ENCODE peak calls at places on chromosomes 2 and 18, in five cellular contexts. Z, U, M, F and H are unnamed samples.

GRCh38 chr2:212945526-212945925 is 205.9 kb downstream of the IKZF2 start:
- DNase-seq in Z (no peak), U (no peak), M (no peak), F (no peak), H (no peak)

GRCh38 chr2:217816396-217816869 is 186.4 kb downstream of the TNS1 start:
- DNase-seq in Z (no peak), U (no peak), M (no peak), F (no peak), H (no peak)

GRCh38 chr2:230974096-230974913 is 21.6 kb upstream of the SPATA3 start:
- DNase-seq in Z (no peak), U (peak; percentile 92), M (peak; percentile 40), F (no peak), H (no peak)

GRCh38 chr2:27795868-27796277 is 24.4 kb downstream of the MRPL33 start:
- DNase-seq in Z (no peak), U (no peak), M (peak; percentile 21), F (no peak), H (no peak)

GRCh38 chr2:224772494-224772893 is 56.3 kb upstream of the CCDC195 start:
- DNase-seq in Z (no peak), U (no peak), M (no peak), F (no peak), H (no peak)

GRCh38 chr2:3038636-3039035 is 339.0 kb downstream of the EIPR1 start:
- DNase-seq in Z (no peak), U (no peak), M (no peak), F (no peak), H (no peak)

GRCh38 chr2:237669628-237670351 is 42.4 kb downstream of the LRRFIP1 start:
- DNase-seq in Z (peak; percentile 43), U (peak; percentile 93), M (peak; percentile 99), F (peak; percentile 92), H (no peak)

GRCh38 chr2:188404341-188405004 is 112.8 kb downstream of the GULP1 start:
- DNase-seq in Z (no peak), U (peak; percentile 29), M (no peak), F (no peak), H (no peak)

GRCh38 chr2:180143633-180144032 is 136.5 kb upstream of the CWC22 start:
- DNase-seq in Z (no peak), U (no peak), M (no peak), F (no peak), H (no peak)

GRCh38 chr2:185174353-185174752 is 564.3 kb upstream of the FSIP2 start:
- DNase-seq in Z (no peak), U (no peak), M (no peak), F (no peak), H (no peak)

GRCh38 chr2:179981085-179981484 is 26.0 kb downstream of the CWC22 start:
- DNase-seq in Z (no peak), U (peak; percentile 54), M (peak; percentile 23), F (no peak), H (no peak)

GRCh38 chr2:36616947-36617346 is 19.0 kb upstream of the FEZ2 start:
- DNase-seq in Z (no peak), U (no peak), M (no peak), F (no peak), H (no peak)

GRCh38 chr2:209496586-209496982 is 72.7 kb downstream of the MAP2 start:
- DNase-seq in Z (no peak), U (peak; percentile 77), M (no peak), F (no peak), H (no peak)

GRCh38 chr18:6478111-6478510 is 63.4 kb upstream of the L3MBTL4 start:
- DNase-seq in Z (no peak), U (no peak), M (no peak), F (no peak), H (no peak)

GRCh38 chr2:23698116-23698732 is 228.7 kb downstream of the ATAD2B start:
- DNase-seq in Z (no peak), U (no peak), M (no peak), F (no peak), H (no peak)

GRCh38 chr2:23696163-23697045 is 230.5 kb downstream of the ATAD2B start:
- DNase-seq in Z (no peak), U (no peak), M (no peak), F (no peak), H (no peak)

GRCh38 chr2:23698733-23699391 is 228.1 kb downstream of the ATAD2B start:
- DNase-seq in Z (no peak), U (peak; percentile 34), M (no peak), F (no peak), H (no peak)

GRCh38 chr2:23697256-23697655 is 229.7 kb downstream of the ATAD2B start:
- DNase-seq in Z (peak; percentile 60), U (no peak), M (no peak), F (no peak), H (no peak)

DNA sequence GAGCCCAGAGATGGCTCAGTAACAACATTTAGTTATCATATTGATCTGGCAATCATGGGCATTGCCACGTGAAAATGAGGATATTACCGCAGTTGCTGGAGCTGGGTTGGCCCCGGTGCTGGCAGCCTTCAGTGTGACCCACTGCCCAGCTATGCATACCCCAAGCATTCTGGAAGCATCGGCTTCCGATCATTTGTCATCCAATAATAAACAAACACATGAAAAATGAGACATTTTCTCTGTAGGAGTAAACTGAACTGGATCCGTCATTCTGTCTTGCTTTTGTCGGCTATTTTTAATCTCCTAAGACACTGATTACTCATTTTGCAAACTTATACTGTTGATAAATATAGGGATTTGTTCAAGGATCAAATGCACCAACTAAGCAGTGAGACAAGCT is 229.2 kb downstream of the ATAD2B start:
- DNase-seq in Z (no peak), U (peak; percentile 14), M (no peak), F (no peak), H (no peak)
- TF ChIP-seq CTCF in Z (no peak), U (no peak), M (no peak), F (no peak), H (no peak)

GRCh38 chr18:10244341-10244740 is 210.1 kb upstream of the APCDD1 start:
- DNase-seq in Z (no peak), U (no peak), M (no peak), F (no peak), H (no peak)

GRCh38 chr18:10247402-10248117 is 206.9 kb upstream of the APCDD1 start:
- DNase-seq in Z (peak; percentile 80), U (no peak), M (no peak), F (no peak), H (no peak)

GRCh38 chr18:10242922-10243680 is 211.3 kb upstream of the APCDD1 start:
- DNase-seq in Z (no peak), U (no peak), M (no peak), F (no peak), H (no peak)

GRCh38 chr18:10248738-10249137 is 205.7 kb upstream of the APCDD1 start:
- DNase-seq in Z (no peak), U (no peak), M (no peak), F (no peak), H (no peak)

GRCh38 chr18:10245517-10246175 is 208.8 kb upstream of the APCDD1 start:
- DNase-seq in Z (peak; percentile 31), U (no peak), M (no peak), F (no peak), H (no peak)
- TF ChIP-seq CTCF in Z (no peak), U (no peak), M (no peak), F (no peak), H (no peak)

GRCh38 chr18:75163736-75164135 is 45.2 kb downstream of the PTGR3 start:
- DNase-seq in Z (no peak), U (no peak), M (no peak), F (no peak), H (no peak)
- TF ChIP-seq CTCF in Z (no peak), U (no peak), M (no peak), F (no peak), H (no peak)

DNA sequence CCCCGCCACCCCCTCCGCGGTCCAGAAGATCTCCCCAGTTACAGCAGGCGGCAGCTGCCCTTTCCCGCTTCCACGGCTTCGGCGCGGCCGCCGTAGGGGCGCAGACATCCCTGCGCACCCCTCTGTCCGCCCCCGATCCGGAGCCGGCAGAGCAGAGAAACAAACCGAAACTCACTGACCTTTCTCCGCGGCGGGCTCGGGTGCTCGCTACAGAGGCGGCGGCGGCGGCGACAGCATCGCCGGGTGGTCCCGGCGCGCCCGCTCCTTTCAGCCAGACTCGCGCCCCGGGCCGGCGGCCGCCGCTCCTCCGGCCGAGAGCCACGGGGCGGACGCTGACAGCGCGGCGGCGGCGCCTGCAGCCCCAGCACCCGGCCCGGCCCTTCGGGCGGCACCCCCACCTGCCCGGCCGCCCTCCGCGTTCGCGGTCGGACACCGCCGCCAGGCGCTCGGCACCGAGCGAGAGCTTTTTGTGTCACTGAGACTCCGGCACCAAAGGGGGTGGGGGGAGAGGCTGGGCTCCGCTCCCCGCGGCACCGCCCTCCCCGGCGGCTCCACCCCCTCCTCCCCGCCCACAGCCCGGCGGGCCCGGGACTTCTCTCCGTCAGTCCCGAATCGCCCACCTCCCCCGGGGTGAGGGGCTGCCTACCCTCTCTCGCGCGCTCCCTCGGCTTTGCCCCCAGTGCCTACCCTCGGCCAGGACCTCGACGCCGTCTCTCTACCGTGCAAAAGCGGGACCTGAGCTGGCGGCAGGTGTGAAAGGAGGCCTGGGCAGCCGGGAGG is 1.4 kb upstream of the RNF152 start:
- DNase-seq in Z (peak; percentile 65), U (peak; percentile 57), M (no peak), F (no peak), H (peak; percentile 72)
- TF ChIP-seq CTCF in Z (no peak), U (peak; percentile 11), M (peak; percentile 14), F (no peak), H (peak; percentile 13)

DNA sequence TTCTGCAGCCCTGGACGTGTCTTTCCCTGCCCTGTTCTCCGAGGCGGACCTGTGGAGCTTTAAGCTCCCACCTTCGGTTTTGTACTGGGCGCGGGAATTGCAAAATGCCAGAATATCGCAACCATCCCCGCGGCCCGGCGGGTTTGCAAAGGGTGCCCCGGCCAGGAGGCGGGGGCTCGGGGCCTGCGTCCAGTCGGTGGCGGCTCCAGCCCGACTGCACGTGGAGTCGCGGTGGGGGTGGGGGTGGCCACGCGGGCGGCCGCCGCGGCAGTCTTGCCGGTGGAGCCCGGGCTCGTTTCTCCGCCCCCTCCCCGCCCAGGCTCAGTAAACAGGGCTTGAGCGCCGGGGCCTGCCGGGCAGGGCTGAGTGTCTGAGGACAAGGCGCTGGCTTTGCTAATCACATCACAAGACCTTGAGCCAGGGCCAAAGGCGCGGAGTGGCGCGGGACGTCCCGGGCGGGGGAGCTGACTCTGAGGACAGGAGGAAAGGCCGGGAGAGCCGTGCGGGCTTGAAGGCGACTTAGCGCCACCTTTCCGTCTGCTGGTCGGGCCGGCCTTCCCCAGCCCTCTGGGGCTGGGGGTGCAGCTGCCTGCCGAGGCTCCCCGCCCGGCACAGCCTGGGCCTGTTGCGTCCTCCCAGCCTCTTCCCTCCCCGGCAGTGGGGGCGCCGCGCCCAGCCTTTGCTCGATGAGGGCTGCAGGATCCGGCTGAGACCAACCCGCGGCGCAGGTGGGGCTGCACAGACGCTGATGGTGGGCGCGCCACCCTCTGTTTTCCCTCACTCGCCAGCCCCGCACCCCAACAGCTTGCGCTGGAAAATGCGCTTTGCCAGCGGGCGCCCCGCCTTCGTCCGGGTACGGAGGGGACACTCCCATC is 786 bp upstream of the ZFP36L2 start:
- DNase-seq in Z (peak; percentile 72), U (peak; percentile 82), M (no peak), F (peak; percentile 81), H (peak; percentile 77)
- TF ChIP-seq CTCF in Z (no peak), U (no peak), M (peak; percentile 45), F (peak; percentile 53), H (peak; percentile 40)

GRCh38 chr18:62399781-62400308 is 74.7 kb downstream of the TNFRSF11A start:
- DNase-seq in Z (no peak), U (no peak), M (no peak), F (no peak), H (no peak)
- TF ChIP-seq CTCF in Z (no peak), U (peak; percentile 28), M (peak; percentile 3), F (no peak), H (peak; percentile 57)

GRCh38 chr18:14976736-14977430 is 228.9 kb downstream of the ANKRD30B start:
- DNase-seq in Z (no peak), U (peak; percentile 84), M (no peak), F (no peak), H (no peak)
- TF ChIP-seq CTCF in Z (no peak), U (peak; percentile 49), M (peak; percentile 55), F (no peak), H (no peak)